ENCODE peak calls at places on chromosomes 2 and 18, in six cellular contexts. A is fibroblast of the aortic adventitia, M is HCT116, E is fibroblast of pulmonary artery, I is prostate gland, W is dorsolateral prefrontal cortex. T is an unnamed sample.

GRCh38 chr18:53906681-53907080 is 317.8 kb downstream of the MBD2 start:
- DNase-seq in M (no peak), A (peak; percentile 40), I (no peak), W (no peak), E (peak; percentile 52), T (no peak)

GRCh38 chr2:178478102-178478441 is 328 bp downstream of the FKBP7 start:
- DNase-seq in I (no peak), E (peak; percentile 32), A (peak; percentile 37), M (no peak), W (no peak), T (peak; percentile 10)

GRCh38 chr2:156800781-156801366 is 364.7 kb downstream of the GPD2 start:
- DNase-seq in M (no peak), I (no peak), A (no peak), E (no peak), W (no peak), T (no peak)

GRCh38 chr2:17628349-17629261 is 88.1 kb downstream of the VSNL1 start:
- DNase-seq in W (no peak), I (no peak), M (no peak), A (no peak), E (no peak), T (no peak)

GRCh38 chr2:24015562-24016375 is 5.9 kb downstream of the MFSD2B start:
- DNase-seq in I (no peak), M (no peak), A (peak; percentile 70), W (no peak), E (peak; percentile 90), T (no peak)

GRCh38 chr2:206477296-206477695 is 34.0 kb downstream of the ADAM23 start:
- DNase-seq in E (peak; percentile 35), I (peak; percentile 8), W (no peak), A (peak; percentile 67), M (no peak), T (no peak)

GRCh38 chr2:238690673-238690965 is 157.3 kb upstream of the TWIST2 start:
- DNase-seq in I (no peak), W (no peak), M (no peak), E (no peak), A (no peak), T (no peak)

GRCh38 chr2:71852141-71852711 is 295.4 kb downstream of the CYP26B1 start:
- DNase-seq in M (no peak), A (peak; percentile 37), W (no peak), E (no peak), I (no peak), T (no peak)

GRCh38 chr2:221429741-221430491 is 142.2 kb downstream of the EPHA4 start:
- DNase-seq in A (peak; percentile 28), E (peak; percentile 21), M (no peak), I (peak; percentile 79), W (no peak), T (peak; percentile 28)

GRCh38 chr2:31979966-31980365 is 30.8 kb downstream of the MEMO1 start:
- DNase-seq in A (peak; percentile 48), I (no peak), W (no peak), M (no peak), E (no peak), T (no peak)

DNA sequence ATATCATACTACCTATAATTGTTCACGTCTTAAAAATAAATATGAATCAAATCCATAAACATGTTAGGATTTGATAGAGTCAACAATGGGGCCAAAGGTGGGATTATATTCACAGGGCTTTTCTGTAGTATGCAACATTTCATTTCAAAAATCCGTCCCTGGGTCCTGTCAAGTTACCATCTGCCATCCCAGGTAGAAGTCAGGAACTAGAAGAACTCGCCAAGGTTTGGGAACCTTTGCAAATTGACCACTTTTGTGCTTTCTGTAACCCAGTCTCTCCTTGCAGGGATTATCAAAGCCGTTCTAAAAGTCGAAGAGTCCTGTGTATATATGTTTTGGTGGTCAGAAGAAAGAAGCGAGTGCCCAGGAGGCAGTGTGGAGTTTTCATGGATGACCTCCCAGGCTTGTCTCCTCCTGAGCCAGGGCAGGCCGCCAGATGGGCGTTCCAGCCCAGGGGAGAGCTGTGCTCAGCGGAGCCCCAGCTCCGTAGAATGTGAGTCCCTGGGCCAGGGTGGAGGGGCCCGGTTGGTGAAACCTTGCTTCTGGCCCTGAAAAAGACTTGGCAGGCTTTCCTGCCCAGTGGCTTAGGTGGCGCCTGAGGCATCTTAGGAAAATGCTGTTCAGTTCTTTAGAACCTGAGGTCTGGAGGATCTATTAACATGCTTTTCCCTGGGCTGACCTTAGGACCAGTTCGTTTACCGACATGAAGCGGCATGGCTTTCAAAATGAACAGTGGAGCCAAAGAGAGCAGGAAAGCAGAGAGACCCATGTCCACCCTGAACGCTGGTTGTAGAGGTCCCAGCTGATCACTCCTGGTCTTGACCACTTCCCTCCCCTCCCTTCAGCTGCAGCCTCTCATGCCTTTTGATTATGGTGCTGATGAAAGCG is 69.2 kb downstream of the LONRF2 start:
- DNase-seq in A (no peak), M (no peak), W (no peak), E (no peak), I (no peak), T (peak; percentile 40)
- H3K4me3 ChIP-seq in A (no peak overlapping the region), M (no peak overlapping the region), W (no peak overlapping the region), E (no peak overlapping the region), I (no peak overlapping the region), T (no peak overlapping the region)

GRCh38 chr2:132420776-132421175 is 4.2 kb downstream of the GPR39 start:
- DNase-seq in E (no peak), I (no peak), M (no peak), W (no peak), A (no peak), T (no peak)

GRCh38 chr2:132426621-132427020 is 10.0 kb downstream of the GPR39 start:
- DNase-seq in E (no peak), I (no peak), M (no peak), W (no peak), A (no peak), T (no peak)

GRCh38 chr2:132421198-132421780 is 4.7 kb downstream of the GPR39 start:
- DNase-seq in M (no peak), E (no peak), I (no peak), W (no peak), A (no peak), T (no peak)

GRCh38 chr2:132426033-132426432 is 9.4 kb downstream of the GPR39 start:
- DNase-seq in M (no peak), I (no peak), E (no peak), W (no peak), A (no peak), T (no peak)

DNA sequence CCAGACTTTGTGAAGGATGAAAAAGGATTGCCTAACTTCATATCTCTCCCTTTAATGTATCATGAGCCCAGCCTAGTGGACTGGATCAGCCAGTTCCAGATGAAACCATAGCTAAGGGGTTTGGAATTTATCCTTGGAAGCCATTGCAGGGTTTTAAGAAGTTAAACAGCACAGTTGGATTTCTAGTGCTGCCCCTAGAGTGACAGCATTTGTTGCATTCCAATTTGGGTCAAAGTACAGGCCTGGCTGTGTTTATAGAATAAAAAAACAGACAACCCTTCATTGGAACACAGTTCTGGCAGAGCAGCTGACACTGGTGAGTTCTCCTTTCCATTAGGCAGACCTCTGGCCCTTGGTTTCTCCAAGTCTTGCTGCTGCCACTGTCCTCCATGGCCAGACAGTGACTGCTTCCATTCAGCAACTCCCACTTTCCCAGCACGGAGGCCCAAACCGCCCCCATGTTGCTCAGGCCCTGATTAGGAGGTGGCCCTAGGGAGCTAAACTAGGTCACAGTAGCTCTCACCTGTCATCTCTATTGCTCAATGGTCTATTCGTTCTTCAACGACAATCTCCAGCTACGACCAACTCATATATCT is 8.0 kb downstream of the GPR39 start:
- DNase-seq in E (peak; percentile 36), A (peak; percentile 93), I (no peak), W (no peak), M (no peak), T (no peak)
- TF ChIP-seq CTCF in E (no peak), A (peak; percentile 41), I (no peak), W (no peak), M (no peak), T (no peak)

GRCh38 chr2:33135645-33136044 is 188.9 kb downstream of the LTBP1 start:
- DNase-seq in M (no peak), E (peak; percentile 68), W (no peak), A (peak; percentile 57), I (no peak), T (no peak)
- H3K4me3 ChIP-seq in M (no peak overlapping the region), E (peak overlapping the region; percentile 84), W (peak overlapping the region; percentile 49), A (peak overlapping the region; percentile 73), I (no peak overlapping the region), T (no peak overlapping the region)

GRCh38 chr2:69013123-69013836 is at the start of gene ANTXR1:
- DNase-seq in E (peak; percentile 85), M (peak; percentile 53), W (no peak), A (peak; percentile 84), I (peak; percentile 27), T (peak; percentile 65)
- TF ChIP-seq CTCF in E (no peak), M (peak; percentile 23), W (no peak), A (no peak), I (no peak), T (no peak)

GRCh38 chr18:13264091-13264777 is 45.7 kb downstream of the LDLRAD4 start:
- DNase-seq in E (no peak), A (peak; percentile 27), I (no peak), W (no peak), M (no peak), T (no peak)

GRCh38 chr18:13266208-13267100 is 47.9 kb downstream of the LDLRAD4 start:
- DNase-seq in M (no peak), A (no peak), E (no peak), W (no peak), I (no peak), T (no peak)

GRCh38 chr18:13267517-13267916 is 49.0 kb downstream of the LDLRAD4 start:
- DNase-seq in A (no peak), W (no peak), I (no peak), M (no peak), E (no peak), T (peak; percentile 68)

GRCh38 chr18:13264986-13265900 is 46.7 kb downstream of the LDLRAD4 start:
- DNase-seq in M (no peak), W (no peak), E (no peak), A (no peak), I (no peak), T (no peak)

GRCh38 chr18:13265901-13266207 is 47.3 kb downstream of the LDLRAD4 start:
- DNase-seq in I (no peak), A (no peak), M (no peak), E (no peak), W (no peak), T (no peak)
- H3K4me3 ChIP-seq in I (no peak overlapping the region), A (no peak overlapping the region), M (no peak overlapping the region), E (no peak overlapping the region), W (no peak overlapping the region), T (no peak overlapping the region)